ENCODE peak calls at places on chromosomes 6 and 20, in ten cellular contexts. A is fibroblast of mammary gland; Q is HFF-Myc; N is AG09309; G is Caco-2; I is activated T-helper 9 cell treated with anti-CD3 and anti-CD28 coated beads, Interleukin-2, amount 50 U/mL, for 16 hours; M is GM23338; K is prostate gland; Z is lower lobe of right lung; R is naive thymus-derived CD4-positive, alpha-beta T cell. D is an unnamed sample.

GRCh38 chr6:90574610-90575009 is 12.3 kb downstream of the MAP3K7 start:
- DNase-seq in A (peak), Q (no peak), N (no peak), G (no peak), I (no peak), M (no peak), K (no peak), Z (no peak), R (no peak), D (no peak)

GRCh38 chr20:25233016-25233772 is 14.7 kb upstream of the PYGB start:
- DNase-seq in A (peak), Q (no peak), N (no peak), G (peak), I (no peak), M (no peak), K (peak), Z (peak), R (no peak), D (no peak)

GRCh38 chr6:137233561-137234504 is 14.6 kb upstream of the IFNGR1 start:
- DNase-seq in A (peak), Q (no peak), N (peak), G (no peak), I (no peak), M (no peak), K (peak), Z (no peak), R (no peak), D (no peak)

GRCh38 chr6:7431594-7432390 is 42.2 kb downstream of the RIOK1 start:
- DNase-seq in A (peak), Q (no peak), N (no peak), G (no peak), I (no peak), M (peak), K (no peak), Z (no peak), R (no peak), D (peak)

GRCh38 chr20:46210672-46211330 is 92.7 kb downstream of the CD40 start:
- DNase-seq in A (no peak), Q (no peak), N (no peak), G (no peak), I (no peak), M (no peak), K (no peak), Z (no peak), R (no peak), D (peak)

GRCh38 chr6:15506066-15506465 is 156.8 kb downstream of the DTNBP1 start:
- DNase-seq in A (no peak), Q (no peak), N (no peak), G (no peak), I (no peak), M (no peak), K (no peak), Z (no peak), R (no peak), D (no peak)

GRCh38 chr20:35561671-35562070 is 19.8 kb downstream of the ERGIC3 start:
- DNase-seq in A (no peak), Q (no peak), N (no peak), G (peak), I (no peak), M (peak), K (no peak), Z (no peak), R (no peak), D (peak)

GRCh38 chr6:158057213-158057987 is 75.7 kb downstream of the SYNJ2 start:
- DNase-seq in A (peak), Q (peak), N (peak), G (no peak), I (peak), M (no peak), K (no peak), Z (no peak), R (no peak), D (no peak)

GRCh38 chr6:33641144-33641543 is 20.0 kb downstream of the ITPR3 start:
- DNase-seq in A (no peak), Q (no peak), N (no peak), G (no peak), I (no peak), M (no peak), K (no peak), Z (no peak), R (no peak), D (no peak)

GRCh38 chr6:82738773-82739172 is 326.9 kb downstream of the UBE3D start:
- DNase-seq in A (no peak), Q (no peak), N (no peak), G (no peak), I (no peak), M (no peak), K (no peak), Z (no peak), R (no peak), D (no peak)

D was measured in endodermal cell.